ENCODE peak calls at places on chromosome 2, in nine cellular contexts. N is A549; H is activated CD8-positive, alpha-beta memory T cell treated with anti-CD3 and anti-CD28 coated beads, Interleukin-2, amount 50 U/mL, for 48 hours; A is astrocyte of the hippocampus; C is AG04450; K is nucleus accumbens; U is AML-193; O is endothelial cell; G is NCI-H1436. V is an unnamed sample.

GRCh38 chr2:18209934-18210639 is 331.6 kb downstream of the KCNS3 start:
- DNase-seq in N (peak), H (no peak), A (peak), C (peak), K (no peak), U (no peak), O (no peak), G (no peak), V (no peak)

GRCh38 chr2:86016581-86016980 is 89.1 kb downstream of the POLR1A start:
- DNase-seq in N (no peak), H (no peak), A (no peak), C (no peak), K (no peak), U (no peak), O (no peak), G (no peak), V (no peak)

GRCh38 chr2:171432969-171433762 is 624 bp downstream of the METTL8 start:
- DNase-seq in N (peak), H (peak), A (peak), C (no peak), K (no peak), U (peak), O (no peak), G (peak), V (no peak)

GRCh38 chr2:158391876-158392275 is 64.7 kb downstream of the CCDC148 start:
- DNase-seq in N (peak), H (no peak), A (no peak), C (no peak), K (no peak), U (no peak), O (no peak), G (no peak), V (no peak)

GRCh38 chr2:215554689-215555088 is 118.8 kb upstream of the FN1 start:
- DNase-seq in N (no peak), H (no peak), A (no peak), C (no peak), K (no peak), U (no peak), O (no peak), G (no peak), V (no peak)

GRCh38 chr2:127065299-127065931 is 41.5 kb downstream of the BIN1 start:
- DNase-seq in N (no peak), H (no peak), A (no peak), C (no peak), K (no peak), U (no peak), O (no peak), G (no peak), V (no peak)

GRCh38 chr2:238075397-238075796 is 14.6 kb downstream of the SCLY start:
- DNase-seq in N (no peak), H (no peak), A (no peak), C (no peak), K (no peak), U (no peak), O (no peak), G (no peak), V (no peak)

GRCh38 chr2:71901466-71901865 is 246.2 kb downstream of the CYP26B1 start:
- DNase-seq in N (no peak), H (no peak), A (peak), C (no peak), K (no peak), U (no peak), O (no peak), G (no peak), V (no peak)

GRCh38 chr2:24832526-24832925 is 39.3 kb downstream of the CENPO start:
- DNase-seq in N (no peak), H (no peak), A (no peak), C (no peak), K (no peak), U (no peak), O (no peak), G (no peak), V (no peak)

GRCh38 chr2:161273038-161273760 is 35.0 kb upstream of the PSMD14 start:
- DNase-seq in N (peak), H (no peak), A (peak), C (peak), K (no peak), U (peak), O (peak), G (peak), V (peak)

GRCh38 chr2:129759186-129760010 is 220.1 kb upstream of the RAB6C start:
- DNase-seq in N (no peak), H (no peak), A (no peak), C (no peak), K (no peak), U (no peak), O (no peak), G (no peak), V (no peak)

GRCh38 chr2:114089636-114090325 is 199.9 kb downstream of the ACTR3 start:
- DNase-seq in N (no peak), H (no peak), A (peak), C (no peak), K (no peak), U (peak), O (no peak), G (no peak), V (no peak)

GRCh38 chr2:132593171-132593570 is 76.8 kb downstream of the LYPD1 start:
- DNase-seq in N (no peak), H (no peak), A (peak), C (no peak), K (no peak), U (no peak), O (no peak), G (no peak), V (no peak)

GRCh38 chr2:101745711-101746694 is 48.5 kb downstream of the MAP4K4 start:
- DNase-seq in N (no peak), H (no peak), A (peak), C (peak), K (no peak), U (no peak), O (no peak), G (no peak), V (no peak)

GRCh38 chr2:71667256-71668182 is 214.2 kb downstream of the DYSF start:
- DNase-seq in N (no peak), H (no peak), A (no peak), C (no peak), K (no peak), U (no peak), O (no peak), G (no peak), V (no peak)

GRCh38 chr2:11949732-11950503 is 203.5 kb downstream of the LPIN1 start:
- DNase-seq in N (no peak), H (no peak), A (no peak), C (no peak), K (no peak), U (peak), O (no peak), G (no peak), V (no peak)

GRCh38 chr2:108884629-108885028 is 98.1 kb downstream of the CCDC138 start:
- DNase-seq in N (no peak), H (no peak), A (peak), C (no peak), K (no peak), U (no peak), O (no peak), G (no peak), V (no peak)

GRCh38 chr2:6578417-6578816 is 287.3 kb downstream of the CMPK2 start:
- DNase-seq in N (no peak), H (no peak), A (no peak), C (no peak), K (no peak), U (no peak), O (no peak), G (no peak), V (no peak)

GRCh38 chr2:46716806-46717732 is 198.5 kb downstream of the MCFD2 start:
- DNase-seq in N (no peak), H (no peak), A (peak), C (no peak), K (no peak), U (no peak), O (no peak), G (no peak), V (no peak)

GRCh38 chr2:241003830-241004564 is 5.6 kb downstream of the SNED1 start:
- DNase-seq in N (no peak), H (no peak), A (no peak), C (no peak), K (no peak), U (no peak), O (no peak), G (no peak), V (no peak)

GRCh38 chr2:209125291-209125690 is 298.6 kb upstream of the MAP2 start:
- DNase-seq in N (no peak), H (no peak), A (no peak), C (no peak), K (no peak), U (no peak), O (no peak), G (no peak), V (no peak)

GRCh38 chr2:189783451-189783926 is 650 bp downstream of the ORMDL1 start:
- DNase-seq in N (no peak), H (no peak), A (no peak), C (no peak), K (no peak), U (peak), O (no peak), G (no peak), V (no peak)

GRCh38 chr2:30234180-30234971 is 3.0 kb downstream of the LBH start:
- DNase-seq in N (peak), H (peak), A (peak), C (peak), K (no peak), U (no peak), O (peak), G (no peak), V (no peak)

GRCh38 chr2:181174880-181175590 is 194.6 kb downstream of the UBE2E3 start:
- DNase-seq in N (no peak), H (no peak), A (no peak), C (no peak), K (no peak), U (no peak), O (no peak), G (no peak), V (no peak)

GRCh38 chr2:17539596-17539992 is 902 bp upstream of the VSNL1 start:
- DNase-seq in N (no peak), H (no peak), A (peak), C (no peak), K (no peak), U (no peak), O (peak), G (no peak), V (no peak)

GRCh38 chr2:75278314-75278713 is 79.0 kb upstream of the TACR1 start:
- DNase-seq in N (no peak), H (no peak), A (no peak), C (no peak), K (no peak), U (no peak), O (no peak), G (no peak), V (no peak)